ENCODE peak calls at places on chromosomes 6 and 20, in nine cellular contexts. L is GM13976, Q is astrocyte of the spinal cord, V is Calu3, J is epithelial cell of esophagus, O is endothelial cell, E is H9, Y is hepatocyte, G is fibroblast of villous mesenchyme. C is an unnamed sample.

GRCh38 chr20:23627501-23627900 is 10.3 kb downstream of the CST3 start:
- DNase-seq in E (no peak), V (no peak), Y (no peak), L (no peak), G (peak; percentile 63), Q (peak; percentile 66), J (no peak), O (no peak), C (no peak)

GRCh38 chr6:101266063-101266462 is 127.4 kb upstream of the GRIK2 start:
- DNase-seq in O (no peak), J (no peak), V (no peak), Y (no peak), L (no peak), G (no peak), E (no peak), Q (no peak), C (no peak)

GRCh38 chr6:6331393-6331792 is 10.9 kb upstream of the F13A1 start:
- DNase-seq in O (no peak), Q (no peak), V (no peak), E (no peak), G (no peak), Y (no peak), L (peak; percentile 61), J (no peak), C (no peak)

GRCh38 chr6:115666997-115667396 is 393.7 kb downstream of the FRK start:
- DNase-seq in G (no peak), J (no peak), O (no peak), V (no peak), Q (no peak), L (no peak), Y (no peak), E (no peak), C (no peak)

GRCh38 chr6:157273756-157274088 is 49.6 kb downstream of the TMEM242 start:
- DNase-seq in Y (peak; percentile 72), E (peak; percentile 63), L (peak; percentile 86), O (peak; percentile 45), J (peak; percentile 36), G (peak; percentile 40), V (peak; percentile 8), Q (peak; percentile 13), C (no peak)

GRCh38 chr6:96923871-96924493 is 546 bp upstream of the KLHL32 start:
- DNase-seq in G (peak; percentile 1), Q (no peak), Y (no peak), L (no peak), V (no peak), J (peak; percentile 4), E (no peak), O (no peak), C (no peak)

GRCh38 chr6:6995328-6995727 is 112.4 kb upstream of the RREB1 start:
- DNase-seq in Y (no peak), G (no peak), L (no peak), O (no peak), Q (no peak), J (no peak), E (no peak), V (no peak), C (no peak)

GRCh38 chr6:47029865-47030561 is 12.1 kb downstream of the ADGRF1 start:
- DNase-seq in Y (no peak), V (no peak), O (no peak), L (no peak), J (no peak), G (no peak), E (no peak), Q (no peak), C (no peak)

GRCh38 chr6:77403424-77403823 is 59.9 kb downstream of the HTR1B start:
- DNase-seq in Q (no peak), V (no peak), Y (peak; percentile 6), G (peak; percentile 54), O (no peak), E (no peak), L (no peak), J (peak; percentile 58), C (peak; percentile 25)

GRCh38 chr6:87807423-87807978 is 105.5 kb upstream of the AKIRIN2 start:
- DNase-seq in V (no peak), L (peak; percentile 65), O (no peak), Q (no peak), G (no peak), E (no peak), J (no peak), Y (no peak), C (no peak)

GRCh38 chr20:10861086-10861485 is 187.3 kb upstream of the JAG1 start:
- DNase-seq in G (peak; percentile 62), Q (peak; percentile 87), Y (no peak), J (peak; percentile 81), O (no peak), L (no peak), E (no peak), V (no peak), C (peak; percentile 74)

DNA sequence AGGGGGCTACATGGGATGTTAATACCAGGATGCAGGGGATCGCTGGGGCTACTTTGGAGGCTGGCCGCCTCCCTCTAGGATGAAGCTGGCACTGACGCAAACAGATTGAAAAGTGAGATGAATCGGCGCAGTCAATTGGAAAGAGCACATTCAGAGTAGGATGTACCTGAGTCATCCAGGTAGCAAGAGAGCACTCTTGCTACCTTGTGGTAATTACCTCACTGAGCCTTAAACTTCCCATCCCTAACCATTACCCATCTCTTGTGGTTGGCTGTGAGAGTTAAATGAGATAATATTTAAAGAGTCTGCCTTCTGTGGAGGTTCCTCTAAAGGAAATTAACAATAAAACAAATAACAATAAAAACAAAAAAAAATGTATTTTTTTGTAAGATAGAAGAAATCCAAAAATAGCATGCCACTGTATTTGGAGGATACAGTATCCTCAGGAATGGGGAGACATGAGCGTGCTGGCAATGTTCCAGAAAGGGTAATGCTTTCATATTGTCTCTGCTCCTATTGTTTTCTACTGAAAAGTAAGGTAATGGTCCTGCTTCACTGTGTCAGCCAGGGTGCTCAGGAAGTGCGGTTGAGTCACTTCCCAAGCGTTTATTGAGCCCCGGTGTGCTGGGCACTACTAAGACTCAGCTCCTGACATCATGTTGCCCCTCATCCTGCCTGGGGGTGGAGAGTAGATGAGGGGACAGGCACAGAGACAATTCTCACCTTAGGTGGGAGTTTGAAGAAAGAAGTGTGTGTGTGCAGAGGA is 301.1 kb downstream of the EYA4 start:
- DNase-seq in E (no peak), G (no peak), Y (no peak), V (no peak), J (peak; percentile 29), Q (peak; percentile 19), L (no peak), O (no peak), C (peak; percentile 24)
- TF ChIP-seq CTCF in E (no peak), G (no peak), Y (no peak), V (no peak), J (no peak), Q (no peak), L (no peak), O (no peak), C (no peak)

GRCh38 chr6:56618050-56618449 is 24.6 kb downstream of the DST start:
- DNase-seq in J (no peak), E (peak; percentile 47), G (no peak), L (no peak), Y (no peak), Q (no peak), V (no peak), O (no peak), C (no peak)
- TF ChIP-seq CTCF in J (peak; percentile 42), E (peak; percentile 59), G (peak; percentile 32), L (no peak), Y (no peak), Q (peak; percentile 9), V (no peak), O (peak; percentile 30), C (peak; percentile 14)

DNA sequence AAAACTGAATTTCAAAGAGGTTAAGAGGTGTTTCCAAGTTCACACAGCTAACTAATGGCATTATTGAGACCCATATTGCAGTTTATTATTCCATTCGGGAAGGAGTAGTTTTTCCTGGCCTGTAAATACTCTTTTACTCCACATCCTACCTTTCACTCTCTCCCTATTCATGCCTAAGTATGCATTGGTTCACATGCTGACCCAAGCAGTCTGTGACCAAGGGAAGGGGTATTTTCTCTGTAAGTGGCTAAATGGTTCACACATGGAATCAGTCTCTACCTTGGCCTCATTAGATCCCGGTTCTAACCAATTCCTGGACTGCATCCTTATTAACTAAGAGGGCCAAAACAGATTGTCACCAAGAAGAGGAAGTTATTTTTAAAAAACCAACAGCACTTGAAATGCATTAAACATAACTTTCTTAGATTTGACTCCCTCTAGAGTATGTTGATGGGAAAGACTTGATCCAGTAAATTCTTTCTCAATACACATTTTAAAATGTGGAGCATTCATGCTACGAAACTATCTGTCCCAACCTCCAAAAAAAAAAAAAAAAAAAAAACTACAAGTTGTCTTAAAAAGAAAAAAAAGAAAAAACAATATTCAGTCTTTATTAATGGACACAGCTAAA is 17.8 kb upstream of the RSPO3 start:
- DNase-seq in Q (peak; percentile 42), E (no peak), G (peak; percentile 48), V (no peak), L (no peak), O (no peak), Y (no peak), J (peak; percentile 18), C (no peak)
- TF ChIP-seq CTCF in Q (peak; percentile 39), E (peak; percentile 55), G (peak; percentile 46), V (no peak), L (no peak), O (peak; percentile 17), Y (peak; percentile 45), J (peak; percentile 24), C (peak; percentile 9)

GRCh38 chr6:99802396-99803031 is 191.5 kb downstream of the MCHR2 start:
- DNase-seq in L (no peak), V (peak; percentile 47), O (peak; percentile 41), Y (no peak), G (no peak), J (peak; percentile 29), E (peak; percentile 90), Q (peak; percentile 1), C (no peak)
- TF ChIP-seq CTCF in L (no peak), V (no peak), O (peak; percentile 49), Y (peak; percentile 11), G (no peak), J (peak; percentile 23), E (peak; percentile 96), Q (no peak), C (no peak)

GRCh38 chr6:53862517-53863457 is 68.0 kb downstream of the LRRC1 start:
- DNase-seq in G (peak; percentile 52), O (no peak), Q (peak; percentile 70), L (no peak), J (peak; percentile 70), Y (no peak), V (no peak), E (no peak), C (peak; percentile 70)
- TF ChIP-seq CTCF in G (no peak), O (no peak), Q (no peak), L (no peak), J (no peak), Y (no peak), V (no peak), E (peak; percentile 11), C (no peak)